ENCODE peak calls at places on chromosome 18, in eight cellular contexts. One of them, this sample, is unnamed.

GRCh38 chr18:49321800-49322461 is 138.5 kb downstream of the DYM start:
- DNase-seq in lower lobe of right lung: no peak
- DNase-seq in DND-41: no peak
- DNase-seq in astrocyte of the spinal cord: peak
- DNase-seq in sigmoid colon: no peak
- DNase-seq in fibroblast of mammary gland: peak
- DNase-seq in ovary: no peak
- DNase-seq in CD8-positive, alpha-beta memory T cell: no peak
- DNase-seq in this sample: no peak

GRCh38 chr18:23712445-23712844 is 23.2 kb downstream of the LAMA3 start:
- DNase-seq in fibroblast of mammary gland: no peak
- DNase-seq in ovary: no peak
- DNase-seq in astrocyte of the spinal cord: no peak
- DNase-seq in CD8-positive, alpha-beta memory T cell: no peak
- DNase-seq in DND-41: peak
- DNase-seq in lower lobe of right lung: no peak
- DNase-seq in sigmoid colon: no peak
- DNase-seq in this sample: no peak

GRCh38 chr18:58146099-58146498 is 102.1 kb downstream of the NEDD4L start:
- DNase-seq in DND-41: no peak
- DNase-seq in lower lobe of right lung: no peak
- DNase-seq in CD8-positive, alpha-beta memory T cell: no peak
- DNase-seq in ovary: no peak
- DNase-seq in fibroblast of mammary gland: no peak
- DNase-seq in astrocyte of the spinal cord: no peak
- DNase-seq in sigmoid colon: no peak
- DNase-seq in this sample: no peak

GRCh38 chr18:59467497-59467896 is 108.4 kb upstream of the LMAN1 start:
- DNase-seq in ovary: no peak
- DNase-seq in CD8-positive, alpha-beta memory T cell: no peak
- DNase-seq in astrocyte of the spinal cord: no peak
- DNase-seq in lower lobe of right lung: no peak
- DNase-seq in sigmoid colon: no peak
- DNase-seq in DND-41: no peak
- DNase-seq in fibroblast of mammary gland: no peak
- DNase-seq in this sample: no peak

GRCh38 chr18:27599202-27599829 is 414.2 kb upstream of the CHST9 start:
- DNase-seq in astrocyte of the spinal cord: peak
- DNase-seq in fibroblast of mammary gland: peak
- DNase-seq in lower lobe of right lung: no peak
- DNase-seq in DND-41: peak
- DNase-seq in CD8-positive, alpha-beta memory T cell: no peak
- DNase-seq in sigmoid colon: no peak
- DNase-seq in ovary: no peak
- DNase-seq in this sample: peak

GRCh38 chr18:832085-832681 is 20.1 kb upstream of the YES1 start:
- DNase-seq in ovary: peak
- DNase-seq in DND-41: no peak
- DNase-seq in sigmoid colon: no peak
- DNase-seq in lower lobe of right lung: no peak
- DNase-seq in CD8-positive, alpha-beta memory T cell: no peak
- DNase-seq in fibroblast of mammary gland: no peak
- DNase-seq in astrocyte of the spinal cord: no peak
- DNase-seq in this sample: peak

GRCh38 chr18:3329471-3329870 is 67.5 kb downstream of the MYL12B start:
- DNase-seq in ovary: no peak
- DNase-seq in DND-41: no peak
- DNase-seq in sigmoid colon: no peak
- DNase-seq in CD8-positive, alpha-beta memory T cell: no peak
- DNase-seq in lower lobe of right lung: no peak
- DNase-seq in astrocyte of the spinal cord: no peak
- DNase-seq in fibroblast of mammary gland: no peak
- DNase-seq in this sample: no peak

GRCh38 chr18:10663750-10664149 is 137.9 kb downstream of the NAPG start:
- DNase-seq in DND-41: no peak
- DNase-seq in lower lobe of right lung: no peak
- DNase-seq in astrocyte of the spinal cord: no peak
- DNase-seq in fibroblast of mammary gland: no peak
- DNase-seq in ovary: no peak
- DNase-seq in sigmoid colon: no peak
- DNase-seq in CD8-positive, alpha-beta memory T cell: no peak
- DNase-seq in this sample: no peak

GRCh38 chr18:79988925-79989361 is 580 bp upstream of the TXNL4A start:
- DNase-seq in DND-41: peak
- DNase-seq in fibroblast of mammary gland: peak
- DNase-seq in sigmoid colon: peak
- DNase-seq in lower lobe of right lung: peak
- DNase-seq in astrocyte of the spinal cord: peak
- DNase-seq in CD8-positive, alpha-beta memory T cell: no peak
- DNase-seq in ovary: peak
- DNase-seq in this sample: peak

GRCh38 chr18:78934003-78934402 is 45.6 kb upstream of the SALL3 start:
- DNase-seq in fibroblast of mammary gland: no peak
- DNase-seq in lower lobe of right lung: no peak
- DNase-seq in ovary: no peak
- DNase-seq in DND-41: no peak
- DNase-seq in astrocyte of the spinal cord: no peak
- DNase-seq in CD8-positive, alpha-beta memory T cell: no peak
- DNase-seq in sigmoid colon: no peak
- DNase-seq in this sample: no peak

GRCh38 chr18:58552057-58552461 is 76.8 kb downstream of the ALPK2 start:
- DNase-seq in DND-41: no peak
- DNase-seq in ovary: no peak
- DNase-seq in astrocyte of the spinal cord: peak
- DNase-seq in lower lobe of right lung: no peak
- DNase-seq in sigmoid colon: no peak
- DNase-seq in fibroblast of mammary gland: peak
- DNase-seq in CD8-positive, alpha-beta memory T cell: no peak
- DNase-seq in this sample: peak

GRCh38 chr18:49393011-49393410 is 67.4 kb downstream of the DYM start:
- DNase-seq in ovary: no peak
- DNase-seq in sigmoid colon: no peak
- DNase-seq in astrocyte of the spinal cord: no peak
- DNase-seq in lower lobe of right lung: no peak
- DNase-seq in CD8-positive, alpha-beta memory T cell: no peak
- DNase-seq in fibroblast of mammary gland: no peak
- DNase-seq in DND-41: no peak
- DNase-seq in this sample: no peak

GRCh38 chr18:56748698-56749268 is 97.6 kb downstream of the WDR7 start:
- DNase-seq in astrocyte of the spinal cord: peak
- DNase-seq in ovary: no peak
- DNase-seq in DND-41: no peak
- DNase-seq in fibroblast of mammary gland: peak
- DNase-seq in lower lobe of right lung: no peak
- DNase-seq in sigmoid colon: no peak
- DNase-seq in CD8-positive, alpha-beta memory T cell: no peak
- DNase-seq in this sample: peak

GRCh38 chr18:400466-400865 is 100.0 kb downstream of the COLEC12 start:
- DNase-seq in CD8-positive, alpha-beta memory T cell: no peak
- DNase-seq in astrocyte of the spinal cord: peak
- DNase-seq in DND-41: no peak
- DNase-seq in fibroblast of mammary gland: peak
- DNase-seq in ovary: no peak
- DNase-seq in lower lobe of right lung: no peak
- DNase-seq in sigmoid colon: no peak
- DNase-seq in this sample: no peak

GRCh38 chr18:46555724-46556123 is 101.3 kb downstream of the LOXHD1 start:
- DNase-seq in ovary: no peak
- DNase-seq in DND-41: peak
- DNase-seq in lower lobe of right lung: no peak
- DNase-seq in fibroblast of mammary gland: peak
- DNase-seq in CD8-positive, alpha-beta memory T cell: no peak
- DNase-seq in astrocyte of the spinal cord: no peak
- DNase-seq in sigmoid colon: no peak
- DNase-seq in this sample: peak

GRCh38 chr18:7764406-7764805 is 197.3 kb downstream of the PTPRM start:
- DNase-seq in DND-41: no peak
- DNase-seq in CD8-positive, alpha-beta memory T cell: no peak
- DNase-seq in astrocyte of the spinal cord: no peak
- DNase-seq in ovary: no peak
- DNase-seq in sigmoid colon: no peak
- DNase-seq in lower lobe of right lung: no peak
- DNase-seq in fibroblast of mammary gland: no peak
- DNase-seq in this sample: no peak

GRCh38 chr18:74373428-74373827 is 57.8 kb downstream of the C18orf63 start:
- DNase-seq in sigmoid colon: no peak
- DNase-seq in fibroblast of mammary gland: no peak
- DNase-seq in lower lobe of right lung: no peak
- DNase-seq in ovary: no peak
- DNase-seq in astrocyte of the spinal cord: no peak
- DNase-seq in CD8-positive, alpha-beta memory T cell: peak
- DNase-seq in DND-41: peak
- DNase-seq in this sample: no peak

GRCh38 chr18:42052137-42052708 is 97.2 kb downstream of the PIK3C3 start:
- DNase-seq in sigmoid colon: no peak
- DNase-seq in ovary: no peak
- DNase-seq in DND-41: no peak
- DNase-seq in lower lobe of right lung: no peak
- DNase-seq in CD8-positive, alpha-beta memory T cell: no peak
- DNase-seq in astrocyte of the spinal cord: peak
- DNase-seq in fibroblast of mammary gland: peak
- DNase-seq in this sample: no peak

GRCh38 chr18:47251289-47252120 is at the start of gene SKOR2:
- DNase-seq in fibroblast of mammary gland: no peak
- DNase-seq in astrocyte of the spinal cord: no peak
- DNase-seq in lower lobe of right lung: no peak
- DNase-seq in DND-41: no peak
- DNase-seq in CD8-positive, alpha-beta memory T cell: no peak
- DNase-seq in sigmoid colon: no peak
- DNase-seq in ovary: no peak
- DNase-seq in this sample: no peak

GRCh38 chr18:44651453-44651852 is 29.2 kb upstream of the SETBP1 start:
- DNase-seq in DND-41: no peak
- DNase-seq in ovary: no peak
- DNase-seq in astrocyte of the spinal cord: peak
- DNase-seq in lower lobe of right lung: no peak
- DNase-seq in fibroblast of mammary gland: peak
- DNase-seq in CD8-positive, alpha-beta memory T cell: no peak
- DNase-seq in sigmoid colon: no peak
- DNase-seq in this sample: no peak

GRCh38 chr18:73741946-73742345 is 405.7 kb downstream of the FBXO15 start:
- DNase-seq in sigmoid colon: no peak
- DNase-seq in ovary: no peak
- DNase-seq in fibroblast of mammary gland: peak
- DNase-seq in lower lobe of right lung: no peak
- DNase-seq in DND-41: no peak
- DNase-seq in astrocyte of the spinal cord: peak
- DNase-seq in CD8-positive, alpha-beta memory T cell: no peak
- DNase-seq in this sample: no peak

GRCh38 chr18:79785831-79786230 is 11.9 kb upstream of the KCNG2 start:
- DNase-seq in fibroblast of mammary gland: no peak
- DNase-seq in astrocyte of the spinal cord: no peak
- DNase-seq in CD8-positive, alpha-beta memory T cell: no peak
- DNase-seq in ovary: no peak
- DNase-seq in lower lobe of right lung: peak
- DNase-seq in sigmoid colon: peak
- DNase-seq in DND-41: no peak
- DNase-seq in this sample: no peak

GRCh38 chr18:49459404-49460171 is 857 bp downstream of the DYM start:
- DNase-seq in sigmoid colon: no peak
- DNase-seq in DND-41: peak
- DNase-seq in CD8-positive, alpha-beta memory T cell: no peak
- DNase-seq in fibroblast of mammary gland: peak
- DNase-seq in ovary: no peak
- DNase-seq in lower lobe of right lung: no peak
- DNase-seq in astrocyte of the spinal cord: peak
- DNase-seq in this sample: peak

GRCh38 chr18:26406854-26407517 is 141.4 kb downstream of the KCTD1 start:
- DNase-seq in lower lobe of right lung: no peak
- DNase-seq in astrocyte of the spinal cord: no peak
- DNase-seq in DND-41: no peak
- DNase-seq in CD8-positive, alpha-beta memory T cell: no peak
- DNase-seq in sigmoid colon: no peak
- DNase-seq in ovary: no peak
- DNase-seq in fibroblast of mammary gland: no peak
- DNase-seq in this sample: peak

GRCh38 chr18:25672490-25672889 is 320.5 kb upstream of the ZNF521 start:
- DNase-seq in lower lobe of right lung: no peak
- DNase-seq in astrocyte of the spinal cord: no peak
- DNase-seq in DND-41: no peak
- DNase-seq in CD8-positive, alpha-beta memory T cell: no peak
- DNase-seq in ovary: no peak
- DNase-seq in fibroblast of mammary gland: no peak
- DNase-seq in sigmoid colon: no peak
- DNase-seq in this sample: no peak

DNA sequence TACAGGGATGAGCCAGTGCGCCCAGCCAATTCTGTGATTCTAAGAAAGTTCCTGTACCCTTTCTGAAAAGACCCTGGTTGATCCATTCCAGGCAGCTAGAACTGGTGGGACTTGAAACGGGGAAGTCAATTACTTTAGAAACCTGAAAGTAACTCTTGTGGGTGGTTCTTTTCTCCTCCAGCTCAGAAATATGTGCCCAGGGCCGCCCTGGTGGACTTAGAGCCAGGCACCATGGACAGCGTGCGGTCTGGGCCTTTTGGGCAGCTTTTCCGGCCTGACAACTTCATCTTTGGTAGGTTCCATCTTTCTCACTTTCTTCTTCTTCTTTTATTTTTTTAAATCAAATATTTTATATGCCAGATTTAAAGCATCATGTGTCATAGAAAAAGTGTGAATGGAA is 2.7 kb downstream of the TUBB6 start:
- DNase-seq in DND-41: no peak
- DNase-seq in ovary: no peak
- DNase-seq in sigmoid colon: peak
- DNase-seq in fibroblast of mammary gland: no peak
- DNase-seq in astrocyte of the spinal cord: no peak
- DNase-seq in CD8-positive, alpha-beta memory T cell: no peak
- DNase-seq in lower lobe of right lung: no peak
- DNase-seq in this sample: no peak
- H3K4me3 ChIP-seq in DND-41: no peak
- H3K4me3 ChIP-seq in ovary: no peak
- H3K4me3 ChIP-seq in sigmoid colon: peak
- H3K4me3 ChIP-seq in fibroblast of mammary gland: peak
- H3K4me3 ChIP-seq in astrocyte of the spinal cord: no peak
- H3K4me3 ChIP-seq in CD8-positive, alpha-beta memory T cell: no peak
- H3K4me3 ChIP-seq in lower lobe of right lung: no peak
- H3K4me3 ChIP-seq in this sample: no peak

GRCh38 chr18:77124452-77124922 is 8.1 kb downstream of the MBP start:
- DNase-seq in ovary: no peak
- DNase-seq in CD8-positive, alpha-beta memory T cell: peak
- DNase-seq in sigmoid colon: peak
- DNase-seq in lower lobe of right lung: no peak
- DNase-seq in astrocyte of the spinal cord: peak
- DNase-seq in DND-41: peak
- DNase-seq in fibroblast of mammary gland: no peak
- DNase-seq in this sample: peak
- H3K4me3 ChIP-seq in ovary: no peak
- H3K4me3 ChIP-seq in CD8-positive, alpha-beta memory T cell: peak
- H3K4me3 ChIP-seq in sigmoid colon: no peak
- H3K4me3 ChIP-seq in lower lobe of right lung: no peak
- H3K4me3 ChIP-seq in astrocyte of the spinal cord: no peak
- H3K4me3 ChIP-seq in DND-41: peak
- H3K4me3 ChIP-seq in fibroblast of mammary gland: no peak
- H3K4me3 ChIP-seq in this sample: peak

GRCh38 chr18:21702602-21703001 is 2.0 kb downstream of the ABHD3 start:
- DNase-seq in fibroblast of mammary gland: no peak
- DNase-seq in astrocyte of the spinal cord: no peak
- DNase-seq in CD8-positive, alpha-beta memory T cell: no peak
- DNase-seq in lower lobe of right lung: no peak
- DNase-seq in ovary: no peak
- DNase-seq in sigmoid colon: no peak
- DNase-seq in DND-41: no peak
- DNase-seq in this sample: no peak
- H3K4me3 ChIP-seq in fibroblast of mammary gland: no peak
- H3K4me3 ChIP-seq in astrocyte of the spinal cord: no peak
- H3K4me3 ChIP-seq in CD8-positive, alpha-beta memory T cell: no peak
- H3K4me3 ChIP-seq in lower lobe of right lung: peak
- H3K4me3 ChIP-seq in ovary: no peak
- H3K4me3 ChIP-seq in sigmoid colon: no peak
- H3K4me3 ChIP-seq in DND-41: peak
- H3K4me3 ChIP-seq in this sample: peak

GRCh38 chr18:37330173-37330572 is 235.4 kb downstream of the CELF4 start:
- DNase-seq in fibroblast of mammary gland: no peak
- DNase-seq in ovary: no peak
- DNase-seq in sigmoid colon: no peak
- DNase-seq in astrocyte of the spinal cord: no peak
- DNase-seq in DND-41: no peak
- DNase-seq in lower lobe of right lung: no peak
- DNase-seq in CD8-positive, alpha-beta memory T cell: no peak
- DNase-seq in this sample: no peak
- H3K4me3 ChIP-seq in fibroblast of mammary gland: no peak
- H3K4me3 ChIP-seq in ovary: no peak
- H3K4me3 ChIP-seq in sigmoid colon: no peak
- H3K4me3 ChIP-seq in astrocyte of the spinal cord: no peak
- H3K4me3 ChIP-seq in DND-41: no peak
- H3K4me3 ChIP-seq in lower lobe of right lung: no peak
- H3K4me3 ChIP-seq in CD8-positive, alpha-beta memory T cell: no peak
- H3K4me3 ChIP-seq in this sample: no peak